ENCODE peak calls at places on chromosomes 16 and 17, in four cellular contexts. G, E, F and B are unnamed samples.

GRCh38 chr16:16045879-16046278 is 96.5 kb downstream of the ABCC1 start:
- DNase-seq in F (peak), G (no peak), E (no peak), B (peak)

GRCh38 chr16:66212426-66212825 is 154.1 kb upstream of the CDH5 start:
- DNase-seq in F (peak), E (no peak), G (no peak), B (no peak)

GRCh38 chr17:67365762-67366192 is 600 bp downstream of the PSMD12 start:
- DNase-seq in F (peak), G (no peak), E (no peak), B (no peak)

GRCh38 chr17:37752482-37752881 is 7.6 kb upstream of the HNF1B start:
- DNase-seq in F (no peak), G (no peak), E (no peak), B (no peak)

GRCh38 chr16:78809535-78809934 is 710.1 kb downstream of the WWOX start:
- DNase-seq in F (no peak), E (no peak), G (no peak), B (no peak)

GRCh38 chr16:1642148-1642547 is 30.0 kb downstream of the CRAMP1 start:
- DNase-seq in E (no peak), G (no peak), F (no peak), B (no peak)

GRCh38 chr17:7014995-7015586 is 2.7 kb downstream of the RNASEK start:
- DNase-seq in F (no peak), G (no peak), E (no peak), B (no peak)

GRCh38 chr17:2963332-2964027 is 99.9 kb downstream of the OR1D5 start:
- DNase-seq in E (no peak), G (no peak), F (no peak), B (no peak)

GRCh38 chr17:21058098-21058893 is 15.5 kb upstream of the USP22 start:
- DNase-seq in F (no peak), G (no peak), E (no peak), B (peak)

GRCh38 chr16:89090669-89091426 is 2.8 kb upstream of the ACSF3 start:
- DNase-seq in E (no peak), F (no peak), G (no peak), B (no peak)

GRCh38 chr17:65514541-65514940 is 46.9 kb downstream of the AXIN2 start:
- DNase-seq in E (no peak), G (no peak), F (no peak), B (no peak)